ENCODE peak calls at places on chromosomes 6 and 20, in four cellular contexts. K is endothelial cell of umbilical vein; P is CD4-positive, alpha-beta T cell; N is heart right ventricle. U is an unnamed sample.

GRCh38 chr20:15759546-15760216 is 813.6 kb downstream of the KIF16B start:
- DNase-seq in P (no peak), N (no peak), K (peak), U (no peak)

GRCh38 chr6:111841822-111842221 is 31.4 kb downstream of the FYN start:
- DNase-seq in P (no peak), N (no peak), K (peak), U (peak)

GRCh38 chr20:50061151-50062005 is 51.6 kb downstream of the UBE2V1 start:
- DNase-seq in P (no peak), N (no peak), K (no peak), U (no peak)

GRCh38 chr20:49523767-49524360 is 41.4 kb upstream of the KCNB1 start:
- DNase-seq in K (no peak), P (no peak), N (no peak), U (no peak)

GRCh38 chr20:3635346-3635745 is 27.9 kb downstream of the GFRA4 start:
- DNase-seq in K (no peak), N (no peak), P (no peak), U (no peak)

GRCh38 chr20:49785851-49786174 is 26.8 kb upstream of the SLC9A8 start:
- DNase-seq in P (no peak), K (no peak), N (no peak), U (no peak)

GRCh38 chr6:24543683-24544082 is 48.9 kb downstream of the ALDH5A1 start:
- DNase-seq in P (no peak), N (no peak), K (no peak), U (no peak)

GRCh38 chr6:135451617-135452190 is 45.8 kb downstream of the AHI1 start:
- DNase-seq in K (peak), P (no peak), N (no peak), U (no peak)

GRCh38 chr6:7468382-7469081 is 72.9 kb upstream of the DSP start:
- DNase-seq in N (peak), K (peak), P (no peak), U (no peak)

GRCh38 chr20:36471885-36472642 is 69.3 kb upstream of the MYL9 start:
- DNase-seq in P (no peak), K (no peak), N (no peak), U (no peak)

GRCh38 chr20:48652961-48653705 is 174.7 kb downstream of the PREX1 start:
- DNase-seq in P (no peak), K (no peak), N (no peak), U (no peak)

GRCh38 chr20:3374296-3374695 is 33.2 kb downstream of the DNAAF9 start:
- DNase-seq in N (no peak), K (peak), P (no peak), U (no peak)

GRCh38 chr6:30829639-30830250 is 54.6 kb upstream of the DDR1 start:
- DNase-seq in P (no peak), K (no peak), N (no peak), U (peak)

GRCh38 chr20:9179193-9179802 is 110.4 kb downstream of the PLCB4 start:
- DNase-seq in N (no peak), P (no peak), K (peak), U (no peak)

GRCh38 chr6:100202417-100203194 is 208.6 kb upstream of the MCHR2 start:
- DNase-seq in K (peak), N (no peak), P (no peak), U (no peak)

GRCh38 chr6:159633196-159633595 is 59.8 kb downstream of the SOD2 start:
- DNase-seq in N (no peak), P (no peak), K (peak), U (no peak)

GRCh38 chr6:120935908-120936307 is 398.4 kb downstream of the TBC1D32 start:
- DNase-seq in P (no peak), N (no peak), K (no peak), U (no peak)

GRCh38 chr6:152648090-152648489 is 10.9 kb upstream of the SYNE1 start:
- DNase-seq in K (no peak), N (no peak), P (no peak), U (no peak)

GRCh38 chr6:152637422-152638047 is 373 bp upstream of the SYNE1 start:
- DNase-seq in P (no peak), N (no peak), K (no peak), U (no peak)

GRCh38 chr6:152636675-152637421 is at the start of gene SYNE1:
- DNase-seq in K (no peak), N (peak), P (no peak), U (peak)

DNA sequence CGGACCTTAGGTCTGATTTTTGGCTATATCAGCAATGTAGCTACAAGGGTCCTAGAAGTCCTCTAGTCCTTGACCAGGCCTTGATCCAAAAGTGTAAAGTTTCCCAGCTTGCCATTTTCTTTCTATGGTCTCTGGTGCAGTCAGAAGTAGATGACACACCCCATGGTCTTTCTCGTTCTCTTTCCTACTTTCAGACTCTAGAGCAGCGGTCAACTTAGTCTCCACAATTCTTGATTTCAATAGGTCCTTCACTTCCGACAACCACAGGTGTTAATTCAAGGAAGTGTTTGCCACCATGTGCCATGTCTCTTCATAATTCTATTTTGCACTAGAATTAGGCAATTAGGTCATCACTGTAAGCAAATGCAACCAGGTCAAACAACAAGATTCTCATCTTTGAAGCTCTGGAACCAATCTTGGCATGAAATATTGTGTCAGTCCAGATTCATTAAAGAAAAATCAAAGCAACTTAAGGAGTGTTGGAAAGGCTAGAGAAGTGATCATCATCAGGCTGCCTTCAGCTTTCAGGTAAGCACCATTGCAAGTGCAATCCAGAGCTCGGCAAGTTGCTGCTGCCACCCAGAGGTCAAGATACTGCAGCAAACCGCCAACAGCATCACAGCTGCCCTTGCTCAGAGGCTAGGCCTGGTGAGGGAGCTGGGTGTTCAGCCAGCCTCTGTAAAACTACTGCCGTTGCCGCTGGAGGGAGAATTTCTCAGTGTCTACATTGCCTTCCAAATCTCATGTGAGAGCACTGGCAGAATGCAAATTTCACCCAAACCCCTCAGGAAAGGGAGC is 5.6 kb upstream of the SYNE1 start:
- DNase-seq in K (peak), P (no peak), N (peak), U (peak)
- TF ChIP-seq CTCF in K (peak), P (no peak), N (peak), U (peak)

DNA sequence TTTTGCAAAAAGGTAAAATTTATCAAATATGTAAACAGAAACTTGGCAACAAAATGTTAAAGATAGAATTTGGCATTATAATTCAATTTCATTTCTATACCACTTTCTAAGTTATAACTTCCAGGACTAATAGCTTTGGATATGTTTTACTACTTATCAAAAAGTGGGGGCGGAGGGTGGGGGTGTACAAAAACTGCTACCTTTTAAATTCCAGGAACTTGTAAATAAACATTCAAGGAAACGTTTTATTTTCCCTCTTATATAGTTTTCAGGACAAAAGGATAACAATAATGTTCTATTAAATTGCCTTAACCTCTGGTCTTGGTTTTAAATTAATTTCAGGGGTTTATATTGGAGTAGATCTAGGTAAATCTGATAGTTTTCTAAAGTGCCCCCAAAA is 103.8 kb downstream of the DST start:
- DNase-seq in K (no peak), P (no peak), N (no peak), U (no peak)
- H3K27ac ChIP-seq in K (no peak), P (no peak), N (peak), U (peak)

GRCh38 chr6:22306741-22307466 is 10.1 kb upstream of the PRL start:
- DNase-seq in N (no peak), P (no peak), K (no peak), U (no peak)
- TF ChIP-seq CTCF in N (no peak), P (no peak), K (no peak), U (no peak)

DNA sequence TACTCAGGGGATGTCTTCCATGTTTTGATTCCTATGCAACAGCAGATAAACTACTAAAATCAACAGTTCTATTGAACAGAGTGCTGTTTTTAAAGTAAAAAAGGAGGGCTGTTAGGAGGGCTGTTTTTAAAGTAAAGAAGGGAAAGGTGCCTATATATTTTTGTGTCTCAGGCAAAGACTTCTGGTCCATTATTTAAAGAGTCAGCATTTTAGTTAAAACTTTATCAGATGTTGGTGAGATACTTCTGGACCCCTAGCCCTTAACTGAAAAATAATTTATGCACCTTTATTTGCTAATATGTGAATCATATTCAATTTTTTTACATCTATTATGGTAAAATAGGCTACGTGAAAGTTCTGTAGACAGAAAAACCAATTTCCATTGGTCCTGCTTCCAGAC is 144.8 kb downstream of the MOXD1 start:
- DNase-seq in K (no peak), P (no peak), N (no peak), U (no peak)
- H3K27ac ChIP-seq in K (no peak), P (no peak), N (no peak), U (no peak)

DNA sequence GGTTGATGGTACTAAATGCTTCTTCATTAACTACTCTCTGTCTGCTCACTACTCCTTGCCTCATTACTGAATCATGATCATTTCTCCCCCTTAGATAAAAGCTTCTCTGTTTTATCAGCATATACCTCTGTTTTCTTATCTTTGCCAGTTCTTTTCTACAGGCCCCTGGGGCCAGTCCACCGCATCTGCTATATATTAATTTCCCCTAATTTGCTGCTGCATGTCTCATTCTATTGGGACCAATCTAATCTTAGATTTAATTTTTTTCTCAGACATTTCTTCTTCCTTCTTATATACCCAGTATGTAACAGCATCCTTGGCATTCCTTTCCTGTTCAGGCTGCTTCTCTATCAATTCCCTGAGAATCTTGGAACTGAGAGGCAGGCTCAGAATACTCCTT is 51.2 kb downstream of the GRIK2 start:
- DNase-seq in K (no peak), N (no peak), P (no peak), U (no peak)
- TF ChIP-seq CTCF in K (no peak), N (no peak), P (no peak), U (no peak)

GRCh38 chr20:4809707-4810106 is 88.0 kb downstream of the PRND start:
- DNase-seq in K (no peak), N (no peak), P (no peak), U (no peak)
- H3K27ac ChIP-seq in K (no peak), N (no peak), P (no peak), U (no peak)

GRCh38 chr6:146901940-146902816 is 302.0 kb upstream of the STXBP5 start:
- DNase-seq in P (no peak), K (peak), N (no peak), U (no peak)
- TF ChIP-seq CTCF in P (peak), K (no peak), N (peak), U (no peak)

DNA sequence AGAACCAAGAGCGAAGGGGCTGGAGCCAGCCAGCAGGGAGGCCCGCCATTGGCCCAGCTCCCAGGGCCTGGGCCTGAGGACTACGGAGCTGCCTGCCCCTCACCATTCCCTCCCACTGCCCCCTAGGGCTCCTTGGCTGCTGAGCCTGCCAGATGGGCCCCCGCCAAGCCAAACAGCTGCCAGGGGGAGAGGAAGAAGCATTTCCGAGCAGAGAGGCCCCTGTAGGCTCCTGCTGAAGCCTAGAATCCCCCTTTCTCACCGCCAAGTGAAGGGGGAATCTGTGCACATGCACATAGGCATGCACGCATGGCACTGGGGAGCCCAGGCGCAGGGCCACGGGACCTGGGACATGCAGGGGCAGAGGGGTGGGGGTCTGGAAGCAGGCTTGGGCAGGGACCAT is 28.5 kb upstream of the MRPS18A start:
- DNase-seq in P (no peak), K (peak), N (peak), U (no peak)
- H3K27ac ChIP-seq in P (no peak), K (no peak), N (peak), U (no peak)

DNA sequence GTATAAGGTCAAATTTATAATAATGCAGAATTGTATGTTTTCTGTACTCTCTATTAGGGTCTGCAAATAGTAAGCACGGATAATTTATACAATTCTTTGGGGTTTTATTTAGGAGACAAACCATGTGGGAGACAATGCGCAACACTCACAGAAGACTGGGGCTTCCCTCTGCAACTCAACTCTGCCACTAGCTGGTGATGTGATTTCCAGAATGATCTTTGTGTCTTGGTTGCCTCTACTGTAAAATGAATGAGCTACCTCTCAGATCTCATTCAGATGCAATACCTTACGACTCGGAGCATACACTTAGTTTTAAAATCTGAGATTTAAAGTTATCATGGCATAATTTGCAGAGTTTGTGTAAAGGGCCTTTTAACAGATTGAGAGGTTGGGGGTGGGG is 6.4 kb downstream of the MAN1A1 start:
- DNase-seq in P (no peak), K (no peak), N (no peak), U (no peak)
- TF ChIP-seq CTCF in P (no peak), K (no peak), N (no peak), U (no peak)

U was measured in pancreas.